ENCODE peak calls at places on chromosomes 5 and 9, in ten cellular contexts. U is HTR-8/SVneo; M is NCI-H748 treated with DMSO at 0.1 percent for 48 hours; T is cardiac fibroblast; X is colonic mucosa; Q is activated CD8-positive, alpha-beta memory T cell treated with anti-CD3 and anti-CD28 coated beads, Interleukin-2, amount 50 U/mL, for 48 hours; A is ACHN; V is bronchial epithelial cell; F is AG04450; Y is PC-3. O is an unnamed sample.

GRCh38 chr5:142108432-142109355 is at the start of gene NDFIP1:
- DNase-seq in U (peak), M (peak), T (peak), X (peak), Q (peak), A (peak), V (peak), F (no peak), Y (peak), O (peak)

GRCh38 chr9:103902263-103902662 is 191.8 kb upstream of the SMC2 start:
- DNase-seq in U (no peak), M (no peak), T (no peak), X (no peak), Q (no peak), A (no peak), V (no peak), F (no peak), Y (no peak), O (no peak)

GRCh38 chr9:83563360-83563759 is 25.2 kb upstream of the FRMD3 start:
- DNase-seq in U (no peak), M (no peak), T (no peak), X (no peak), Q (no peak), A (no peak), V (no peak), F (no peak), Y (no peak), O (no peak)

GRCh38 chr5:115179959-115180709 is 10.4 kb upstream of the TRIM36 start:
- DNase-seq in U (peak), M (peak), T (peak), X (peak), Q (peak), A (peak), V (peak), F (no peak), Y (peak), O (peak)

GRCh38 chr5:157312492-157312891 is 46.6 kb downstream of the CYFIP2 start:
- DNase-seq in U (peak), M (peak), T (peak), X (peak), Q (no peak), A (peak), V (peak), F (no peak), Y (peak), O (peak)

GRCh38 chr9:94014066-94014654 is 59.0 kb upstream of the BARX1 start:
- DNase-seq in U (peak), M (peak), T (peak), X (no peak), Q (no peak), A (peak), V (peak), F (no peak), Y (peak), O (peak)

GRCh38 chr9:89185980-89186379 is 7.4 kb upstream of the SHC3 start:
- DNase-seq in U (no peak), M (no peak), T (peak), X (no peak), Q (no peak), A (peak), V (no peak), F (no peak), Y (peak), O (no peak)

GRCh38 chr9:123239726-123240125 is 28.7 kb downstream of the STRBP start:
- DNase-seq in U (no peak), M (no peak), T (no peak), X (no peak), Q (no peak), A (no peak), V (peak), F (no peak), Y (peak), O (no peak)

GRCh38 chr9:133990366-133991210 is 1.5 kb downstream of the VAV2 start:
- DNase-seq in U (peak), M (peak), T (peak), X (peak), Q (no peak), A (peak), V (peak), F (no peak), Y (peak), O (peak)

GRCh38 chr5:92849798-92850197 is 731.2 kb downstream of the NR2F1-AS1 start:
- DNase-seq in U (no peak), M (no peak), T (no peak), X (no peak), Q (no peak), A (no peak), V (no peak), F (no peak), Y (no peak), O (no peak)

GRCh38 chr5:132253008-132253441 is 4.5 kb upstream of the PDLIM4 start:
- DNase-seq in U (no peak), M (peak), T (no peak), X (no peak), Q (peak), A (no peak), V (no peak), F (no peak), Y (no peak), O (no peak)

GRCh38 chr9:114176601-114177295 is 21.4 kb downstream of the COL27A1 start:
- DNase-seq in U (no peak), M (no peak), T (no peak), X (no peak), Q (no peak), A (no peak), V (no peak), F (no peak), Y (no peak), O (no peak)

GRCh38 chr9:134178781-134179551 is 14.6 kb upstream of the RNU6ATAC start:
- DNase-seq in U (no peak), M (no peak), T (peak), X (no peak), Q (no peak), A (no peak), V (no peak), F (no peak), Y (no peak), O (peak)

GRCh38 chr5:41279040-41279439 is 65.7 kb upstream of the C6 start:
- DNase-seq in U (no peak), M (no peak), T (peak), X (no peak), Q (no peak), A (no peak), V (no peak), F (no peak), Y (peak), O (no peak)

GRCh38 chr5:137954131-137954879 is 65.0 kb downstream of the PKD2L2 start:
- DNase-seq in U (peak), M (no peak), T (peak), X (no peak), Q (no peak), A (peak), V (peak), F (peak), Y (peak), O (peak)

GRCh38 chr5:67181648-67182218 is 14.9 kb downstream of the CD180 start:
- DNase-seq in U (no peak), M (no peak), T (no peak), X (no peak), Q (no peak), A (no peak), V (no peak), F (no peak), Y (no peak), O (no peak)

GRCh38 chr5:169218176-169218575 is 82.8 kb downstream of the SLIT3 start:
- DNase-seq in U (no peak), M (no peak), T (no peak), X (no peak), Q (no peak), A (no peak), V (no peak), F (no peak), Y (no peak), O (no peak)

GRCh38 chr9:68538200-68538599 is 2.5 kb downstream of the TMEM252 start:
- DNase-seq in U (no peak), M (no peak), T (no peak), X (no peak), Q (no peak), A (no peak), V (no peak), F (no peak), Y (peak), O (no peak)